ENCODE peak calls at places on chromosomes 13 and 19, in four cellular contexts. S is Peyer's patch, Y is upper lobe of right lung, I is cardiac muscle cell. K is an unnamed sample. For H3K9me3, the result is how much of the 10 kb centered on the place peaks cover.

GRCh38 chr19:14072535-14073231 is at the start of gene MISP3:
- DNase-seq in S (peak), Y (peak), I (peak), K (no peak)

GRCh38 chr19:38849746-38850230 is at the start of gene HNRNPL:
- DNase-seq in S (no peak), Y (peak), I (no peak), K (no peak)

GRCh38 chr19:3880471-3881271 is at the start of gene ATCAY:
- DNase-seq in S (no peak), Y (no peak), I (peak), K (no peak)

GRCh38 chr13:74135306-74136088 is 1.3 kb upstream of the KLF12 start:
- DNase-seq in S (peak), Y (peak), I (peak), K (peak)

GRCh38 chr13:39269411-39269810 is 231.2 kb downstream of the NHLRC3 start:
- DNase-seq in S (no peak), Y (no peak), I (no peak), K (no peak)

GRCh38 chr19:18765224-18765623 is 25.9 kb downstream of the COMP start:
- DNase-seq in S (no peak), Y (no peak), I (no peak), K (no peak)

GRCh38 chr13:110978390-110978789 is 63.5 kb upstream of the ANKRD10 start:
- DNase-seq in S (no peak), Y (no peak), I (no peak), K (no peak)

GRCh38 chr13:109331898-109332297 is 454.5 kb downstream of the IRS2 start:
- DNase-seq in S (no peak), Y (no peak), I (no peak), K (no peak)

GRCh38 chr19:8635422-8635821 is 5.0 kb downstream of the NFILZ start:
- DNase-seq in S (no peak), Y (no peak), I (no peak), K (no peak)

GRCh38 chr13:101341464-101341863 is 74.8 kb downstream of the NALCN start:
- DNase-seq in S (no peak), Y (no peak), I (no peak), K (no peak)

GRCh38 chr13:39970177-39970846 is 314.9 kb downstream of the COG6 start:
- DNase-seq in S (no peak), Y (no peak), I (no peak), K (no peak)

GRCh38 chr19:3683405-3683865 is 16.8 kb downstream of the PIP5K1C start:
- DNase-seq in S (no peak), Y (no peak), I (no peak), K (no peak)

GRCh38 chr13:79909664-79910063 is 428.7 kb downstream of the NDFIP2 start:
- DNase-seq in S (no peak), Y (no peak), I (no peak), K (no peak)

GRCh38 chr13:29532136-29532535 is 63.4 kb downstream of the SLC7A1 start:
- DNase-seq in S (no peak), Y (no peak), I (no peak), K (no peak)

GRCh38 chr19:1016647-1017114 is 4.2 kb downstream of the TMEM259 start:
- DNase-seq in S (peak), Y (no peak), I (no peak), K (no peak)

GRCh38 chr19:14101003-14101545 is 10.5 kb upstream of the SAMD1 start:
- DNase-seq in S (no peak), Y (no peak), I (no peak), K (no peak)

GRCh38 chr19:21022996-21023395 is 2.5 kb downstream of the ZNF430 start:
- DNase-seq in S (no peak), Y (no peak), I (no peak), K (no peak)

GRCh38 chr13:52833261-52833660 is 15.2 kb downstream of the PCDH8 start:
- DNase-seq in S (no peak), Y (no peak), I (no peak), K (no peak)

GRCh38 chr13:112248909-112249592 is 127.1 kb upstream of the SPACA7 start:
- DNase-seq in S (peak), Y (peak), I (no peak), K (peak)

GRCh38 chr13:114109646-114110045 is 22.8 kb downstream of the RASA3 start:
- DNase-seq in S (peak), Y (peak), I (no peak), K (peak)

GRCh38 chr13:44132710-44133109 is 240.9 kb upstream of the SERP2 start:
- DNase-seq in S (no peak), Y (peak), I (no peak), K (peak)

GRCh38 chr13:33639158-33639557 is 178.8 kb upstream of the RFC3 start:
- DNase-seq in S (peak), Y (no peak), I (peak), K (peak)
- H3K4me3 ChIP-seq in S (no peak), Y (no peak), I (no peak), K (no peak)

GRCh38 chr13:48120246-48120645 is 25.3 kb upstream of the MED4 start:
- DNase-seq in S (no peak), Y (no peak), I (no peak), K (no peak)

GRCh38 chr13:48123827-48124226 is 28.9 kb upstream of the MED4 start:
- DNase-seq in S (no peak), Y (no peak), I (no peak), K (no peak)

GRCh38 chr13:48121733-48122132 is 26.8 kb upstream of the MED4 start:
- DNase-seq in S (no peak), Y (no peak), I (peak), K (no peak)

GRCh38 chr13:48126944-48127814 is 32.3 kb upstream of the MED4 start:
- DNase-seq in S (peak), Y (no peak), I (peak), K (peak)

GRCh38 chr13:48125794-48126228 is 30.9 kb upstream of the MED4 start:
- DNase-seq in S (no peak), Y (no peak), I (peak), K (peak)
- H3K27ac ChIP-seq in S (no peak), Y (peak), I (no peak), K (peak)

DNA sequence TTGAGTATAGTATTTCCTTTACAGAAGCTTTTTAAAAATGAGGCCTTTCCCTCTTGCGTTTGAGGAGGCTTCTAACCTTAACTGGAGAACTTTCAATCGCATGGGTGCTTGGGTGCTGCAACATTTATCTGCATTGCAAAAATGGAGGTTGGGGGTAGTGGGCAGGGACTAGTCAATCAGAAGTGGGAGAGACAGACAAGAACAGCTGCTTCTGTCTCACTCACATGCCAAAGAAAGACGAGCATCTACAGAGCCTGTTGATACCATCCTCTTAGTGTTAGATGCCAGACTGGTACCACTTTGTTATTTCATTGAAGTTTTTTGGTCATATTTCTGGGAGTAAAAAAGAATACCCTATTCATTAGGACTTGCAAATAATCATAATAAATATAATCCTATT is 1292.2 kb downstream of the UQCRFS1 start:
- DNase-seq in S (no peak), Y (no peak), I (no peak), K (no peak)
- H3K9me3 ChIP-seq in S (under half), Y (under half), I (under half), K (under half)

DNA sequence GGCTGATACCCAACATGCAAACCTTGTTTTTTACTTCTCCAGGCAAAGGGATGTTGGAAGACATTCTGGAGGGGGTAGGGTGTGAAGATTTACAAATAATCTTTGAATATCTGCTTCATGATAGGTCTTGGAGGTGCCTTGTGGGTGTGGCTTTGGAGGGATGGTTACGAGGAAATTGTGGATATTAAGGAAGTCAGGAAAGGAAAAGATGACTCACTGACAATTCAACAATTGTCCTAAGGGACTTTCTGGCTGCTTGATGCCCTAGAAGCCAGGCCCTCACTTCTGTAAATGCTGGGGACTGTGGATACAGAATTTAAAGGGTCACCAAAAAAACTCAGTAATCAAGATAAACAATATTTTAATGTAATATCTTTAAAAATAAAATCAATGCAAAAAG is 37.4 kb upstream of the ZNF527 start:
- DNase-seq in S (no peak), Y (no peak), I (no peak), K (no peak)
- H3K4me3 ChIP-seq in S (no peak), Y (no peak), I (no peak), K (no peak)

DNA sequence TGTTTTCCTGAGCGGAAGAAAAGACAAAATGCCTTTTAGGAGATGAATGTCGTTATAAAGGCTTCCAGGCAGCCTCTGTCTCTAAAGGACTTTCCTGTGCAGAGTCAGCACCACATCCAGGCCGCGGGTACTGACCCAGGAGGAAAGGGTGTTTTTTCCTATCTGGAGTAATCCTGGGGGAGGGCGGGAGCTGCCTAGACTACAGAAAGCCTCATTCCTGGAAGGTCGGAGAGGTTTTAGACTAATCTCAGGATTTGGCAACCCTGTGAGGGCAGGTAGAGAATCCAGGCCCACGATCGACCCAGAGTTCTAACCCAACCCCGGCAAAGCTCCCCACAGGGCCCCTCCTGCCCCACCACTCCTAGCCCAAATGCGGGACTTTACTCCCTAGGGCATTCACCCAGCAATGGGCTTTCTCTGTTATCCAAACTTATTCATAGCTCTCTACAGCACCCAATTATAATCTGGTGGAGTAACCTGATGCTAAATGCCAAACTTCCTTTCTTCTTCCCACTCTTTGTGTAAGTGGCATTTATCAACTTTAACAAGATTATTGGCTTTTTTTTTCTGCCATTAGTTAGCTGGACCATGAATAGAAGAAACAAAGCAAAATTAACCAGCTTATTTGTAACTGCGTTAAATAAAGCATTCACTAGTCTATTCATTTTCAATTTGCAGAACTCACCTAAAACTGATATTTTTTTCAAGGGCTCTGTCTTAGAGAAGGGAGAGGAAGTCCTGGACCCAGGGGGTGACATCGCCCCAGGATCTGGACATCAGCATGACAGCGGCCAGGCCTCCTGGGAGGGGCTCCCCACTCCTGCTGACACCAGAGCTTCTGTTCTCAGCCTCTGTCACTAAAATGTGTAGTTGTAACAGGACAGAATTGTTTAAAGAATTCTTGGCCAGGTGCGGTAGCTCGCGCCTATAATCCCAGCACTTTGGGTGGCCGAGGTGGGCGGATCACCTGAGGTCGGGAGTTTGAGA is 1.4 kb downstream of the FAM124A start:
- DNase-seq in S (no peak), Y (no peak), I (no peak), K (no peak)
- H3K27ac ChIP-seq in S (no peak), Y (no peak), I (no peak), K (peak)

GRCh38 chr19:57872450-57872849 is 16.4 kb downstream of the ZNF814 start:
- DNase-seq in S (no peak), Y (no peak), I (no peak), K (no peak)
- H3K9me3 ChIP-seq in S (half or more), Y (half or more), I (under half), K (half or more)

DNA sequence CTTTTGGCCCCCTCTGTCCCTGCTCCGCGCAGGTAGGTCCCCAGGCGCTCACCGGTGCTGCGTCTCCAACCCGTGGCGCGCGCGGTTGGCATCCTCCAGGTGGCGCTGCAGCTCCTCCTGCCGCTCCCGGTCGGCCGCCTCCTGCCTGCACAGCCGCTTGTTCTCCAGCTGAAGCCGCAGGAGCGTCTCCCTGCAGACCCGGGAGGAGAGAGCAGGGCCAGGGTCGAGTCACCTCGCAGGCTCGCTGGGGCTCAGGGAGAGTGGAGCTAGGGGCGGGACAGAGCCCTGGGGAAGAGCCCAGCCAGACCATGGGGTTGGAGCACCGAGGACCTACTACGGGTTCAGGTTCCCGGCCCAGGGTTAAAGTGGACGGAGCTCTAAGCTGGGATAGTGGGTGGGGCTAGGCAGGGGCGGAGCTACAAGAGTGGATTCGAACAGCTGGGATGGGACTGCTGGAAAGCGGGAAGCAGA is 9.3 kb downstream of the HOOK2 start:
- DNase-seq in S (peak), Y (peak), I (peak), K (peak)
- H3K4me3 ChIP-seq in S (peak), Y (peak), I (peak), K (peak)